ENCODE peak calls at places on chromosomes 11 and 22, in seven cellular contexts. One of them, this sample, is unnamed.
A peak's percentile ranks its signal among the peaks of the same experiment; 100 is the strongest.

GRCh38 chr11:79439893-79440450 is 858 bp downstream of the TENM4 start:
- DNase-seq in activated naive CD4-positive, alpha-beta T cell: no peak
- DNase-seq in choroid plexus epithelial cell: peak; percentile 16
- DNase-seq in caudate nucleus: peak; percentile 68
- DNase-seq in WTC11: peak; percentile 46
- DNase-seq in activated CD4-positive, alpha-beta T cell treated with anti-CD3 and anti-CD28 coated beads for 48 hours: no peak
- DNase-seq in PC-9: no peak
- DNase-seq in this sample: no peak

GRCh38 chr22:29380856-29381255 is 7.5 kb downstream of the AP1B1 start:
- DNase-seq in activated naive CD4-positive, alpha-beta T cell: no peak
- DNase-seq in choroid plexus epithelial cell: no peak
- DNase-seq in caudate nucleus: no peak
- DNase-seq in WTC11: no peak
- DNase-seq in activated CD4-positive, alpha-beta T cell treated with anti-CD3 and anti-CD28 coated beads for 48 hours: no peak
- DNase-seq in PC-9: no peak
- DNase-seq in this sample: no peak

GRCh38 chr11:103317118-103317517 is 207.9 kb downstream of the DYNC2H1 start:
- DNase-seq in activated naive CD4-positive, alpha-beta T cell: no peak
- DNase-seq in choroid plexus epithelial cell: peak; percentile 15
- DNase-seq in caudate nucleus: no peak
- DNase-seq in WTC11: no peak
- DNase-seq in activated CD4-positive, alpha-beta T cell treated with anti-CD3 and anti-CD28 coated beads for 48 hours: no peak
- DNase-seq in PC-9: no peak
- DNase-seq in this sample: peak; percentile 31

GRCh38 chr22:29706991-29707390 is 12.8 kb upstream of the CABP7 start:
- DNase-seq in activated naive CD4-positive, alpha-beta T cell: no peak
- DNase-seq in choroid plexus epithelial cell: no peak
- DNase-seq in caudate nucleus: no peak
- DNase-seq in WTC11: no peak
- DNase-seq in activated CD4-positive, alpha-beta T cell treated with anti-CD3 and anti-CD28 coated beads for 48 hours: no peak
- DNase-seq in PC-9: no peak
- DNase-seq in this sample: no peak

GRCh38 chr22:17063372-17064106 is 21.3 kb upstream of the IL17RA start:
- DNase-seq in activated naive CD4-positive, alpha-beta T cell: no peak
- DNase-seq in choroid plexus epithelial cell: peak; percentile 22
- DNase-seq in caudate nucleus: no peak
- DNase-seq in WTC11: no peak
- DNase-seq in activated CD4-positive, alpha-beta T cell treated with anti-CD3 and anti-CD28 coated beads for 48 hours: no peak
- DNase-seq in PC-9: no peak
- DNase-seq in this sample: peak; percentile 3

GRCh38 chr22:22604326-22605073 is 39.9 kb upstream of the GGTLC2 start:
- DNase-seq in activated naive CD4-positive, alpha-beta T cell: no peak
- DNase-seq in choroid plexus epithelial cell: no peak
- DNase-seq in caudate nucleus: no peak
- DNase-seq in WTC11: no peak
- DNase-seq in activated CD4-positive, alpha-beta T cell treated with anti-CD3 and anti-CD28 coated beads for 48 hours: no peak
- DNase-seq in PC-9: no peak
- DNase-seq in this sample: no peak

GRCh38 chr11:611001-611996 is 4.5 kb downstream of the IRF7 start:
- DNase-seq in activated naive CD4-positive, alpha-beta T cell: no peak
- DNase-seq in choroid plexus epithelial cell: no peak
- DNase-seq in caudate nucleus: no peak
- DNase-seq in WTC11: no peak
- DNase-seq in activated CD4-positive, alpha-beta T cell treated with anti-CD3 and anti-CD28 coated beads for 48 hours: peak; percentile 4
- DNase-seq in PC-9: no peak
- DNase-seq in this sample: no peak

GRCh38 chr11:103877221-103877620 is 159.2 kb upstream of the DDI1 start:
- DNase-seq in activated naive CD4-positive, alpha-beta T cell: no peak
- DNase-seq in choroid plexus epithelial cell: peak; percentile 53
- DNase-seq in caudate nucleus: no peak
- DNase-seq in WTC11: no peak
- DNase-seq in activated CD4-positive, alpha-beta T cell treated with anti-CD3 and anti-CD28 coated beads for 48 hours: no peak
- DNase-seq in PC-9: no peak
- DNase-seq in this sample: peak; percentile 46

GRCh38 chr11:11270236-11270775 is 82.7 kb downstream of the CSNK2A3 start:
- DNase-seq in activated naive CD4-positive, alpha-beta T cell: no peak
- DNase-seq in choroid plexus epithelial cell: no peak
- DNase-seq in caudate nucleus: no peak
- DNase-seq in WTC11: no peak
- DNase-seq in activated CD4-positive, alpha-beta T cell treated with anti-CD3 and anti-CD28 coated beads for 48 hours: no peak
- DNase-seq in PC-9: no peak
- DNase-seq in this sample: no peak

GRCh38 chr22:46025973-46026906 is 49.3 kb upstream of the WNT7B start:
- DNase-seq in activated naive CD4-positive, alpha-beta T cell: no peak
- DNase-seq in choroid plexus epithelial cell: no peak
- DNase-seq in caudate nucleus: no peak
- DNase-seq in WTC11: peak; percentile 9
- DNase-seq in activated CD4-positive, alpha-beta T cell treated with anti-CD3 and anti-CD28 coated beads for 48 hours: no peak
- DNase-seq in PC-9: no peak
- DNase-seq in this sample: no peak

GRCh38 chr11:47991266-47991830 is 11.0 kb downstream of the PTPRJ start:
- DNase-seq in activated naive CD4-positive, alpha-beta T cell: no peak
- DNase-seq in choroid plexus epithelial cell: no peak
- DNase-seq in caudate nucleus: no peak
- DNase-seq in WTC11: no peak
- DNase-seq in activated CD4-positive, alpha-beta T cell treated with anti-CD3 and anti-CD28 coated beads for 48 hours: no peak
- DNase-seq in PC-9: peak; percentile 70
- DNase-seq in this sample: no peak

GRCh38 chr22:37303821-37304274 is 21.5 kb downstream of the CYTH4 start:
- DNase-seq in activated naive CD4-positive, alpha-beta T cell: no peak
- DNase-seq in choroid plexus epithelial cell: peak; percentile 91
- DNase-seq in caudate nucleus: no peak
- DNase-seq in WTC11: no peak
- DNase-seq in activated CD4-positive, alpha-beta T cell treated with anti-CD3 and anti-CD28 coated beads for 48 hours: peak; percentile 85
- DNase-seq in PC-9: no peak
- DNase-seq in this sample: peak; percentile 90

GRCh38 chr11:16180868-16181267 is 175.5 kb downstream of the SOX6 start:
- DNase-seq in activated naive CD4-positive, alpha-beta T cell: no peak
- DNase-seq in choroid plexus epithelial cell: no peak
- DNase-seq in caudate nucleus: no peak
- DNase-seq in WTC11: no peak
- DNase-seq in activated CD4-positive, alpha-beta T cell treated with anti-CD3 and anti-CD28 coated beads for 48 hours: no peak
- DNase-seq in PC-9: no peak
- DNase-seq in this sample: no peak

GRCh38 chr11:112886707-112887370 is 74.4 kb upstream of the NCAM1 start:
- DNase-seq in activated naive CD4-positive, alpha-beta T cell: no peak
- DNase-seq in choroid plexus epithelial cell: no peak
- DNase-seq in caudate nucleus: no peak
- DNase-seq in WTC11: no peak
- DNase-seq in activated CD4-positive, alpha-beta T cell treated with anti-CD3 and anti-CD28 coated beads for 48 hours: no peak
- DNase-seq in PC-9: no peak
- DNase-seq in this sample: no peak

GRCh38 chr11:116614306-116615210 is 158.2 kb downstream of the BUD13 start:
- DNase-seq in activated naive CD4-positive, alpha-beta T cell: no peak
- DNase-seq in choroid plexus epithelial cell: no peak
- DNase-seq in caudate nucleus: no peak
- DNase-seq in WTC11: no peak
- DNase-seq in activated CD4-positive, alpha-beta T cell treated with anti-CD3 and anti-CD28 coated beads for 48 hours: no peak
- DNase-seq in PC-9: no peak
- DNase-seq in this sample: no peak

GRCh38 chr11:1113405-1114201 is 38.9 kb downstream of the MUC2 start:
- DNase-seq in activated naive CD4-positive, alpha-beta T cell: no peak
- DNase-seq in choroid plexus epithelial cell: no peak
- DNase-seq in caudate nucleus: no peak
- DNase-seq in WTC11: peak; percentile 23
- DNase-seq in activated CD4-positive, alpha-beta T cell treated with anti-CD3 and anti-CD28 coated beads for 48 hours: peak; percentile 13
- DNase-seq in PC-9: no peak
- DNase-seq in this sample: no peak

GRCh38 chr11:117818036-117818858 is 6.3 kb downstream of the FXYD2 start:
- DNase-seq in activated naive CD4-positive, alpha-beta T cell: no peak
- DNase-seq in choroid plexus epithelial cell: peak; percentile 72
- DNase-seq in caudate nucleus: no peak
- DNase-seq in WTC11: no peak
- DNase-seq in activated CD4-positive, alpha-beta T cell treated with anti-CD3 and anti-CD28 coated beads for 48 hours: peak; percentile 62
- DNase-seq in PC-9: no peak
- DNase-seq in this sample: peak; percentile 20

GRCh38 chr11:126838779-126839178 is 161.8 kb downstream of the KIRREL3 start:
- DNase-seq in activated naive CD4-positive, alpha-beta T cell: no peak
- DNase-seq in choroid plexus epithelial cell: no peak
- DNase-seq in caudate nucleus: no peak
- DNase-seq in WTC11: no peak
- DNase-seq in activated CD4-positive, alpha-beta T cell treated with anti-CD3 and anti-CD28 coated beads for 48 hours: no peak
- DNase-seq in PC-9: no peak
- DNase-seq in this sample: no peak

GRCh38 chr11:69014084-69014935 is 1.3 kb upstream of the MRGPRF start:
- DNase-seq in activated naive CD4-positive, alpha-beta T cell: no peak
- DNase-seq in choroid plexus epithelial cell: peak; percentile 34
- DNase-seq in caudate nucleus: no peak
- DNase-seq in WTC11: no peak
- DNase-seq in activated CD4-positive, alpha-beta T cell treated with anti-CD3 and anti-CD28 coated beads for 48 hours: no peak
- DNase-seq in PC-9: no peak
- DNase-seq in this sample: peak; percentile 50

GRCh38 chr11:64090811-64091516 is 55.2 kb downstream of the FLRT1 start:
- DNase-seq in activated naive CD4-positive, alpha-beta T cell: no peak
- DNase-seq in choroid plexus epithelial cell: peak; percentile 66
- DNase-seq in caudate nucleus: no peak
- DNase-seq in WTC11: peak; percentile 47
- DNase-seq in activated CD4-positive, alpha-beta T cell treated with anti-CD3 and anti-CD28 coated beads for 48 hours: no peak
- DNase-seq in PC-9: no peak
- DNase-seq in this sample: peak; percentile 51

GRCh38 chr11:126747315-126747714 is 253.3 kb downstream of the KIRREL3 start:
- DNase-seq in activated naive CD4-positive, alpha-beta T cell: no peak
- DNase-seq in choroid plexus epithelial cell: no peak
- DNase-seq in caudate nucleus: no peak
- DNase-seq in WTC11: no peak
- DNase-seq in activated CD4-positive, alpha-beta T cell treated with anti-CD3 and anti-CD28 coated beads for 48 hours: no peak
- DNase-seq in PC-9: no peak
- DNase-seq in this sample: no peak

GRCh38 chr22:17130199-17130598 is 9.0 kb upstream of the TMEM121B start:
- DNase-seq in activated naive CD4-positive, alpha-beta T cell: no peak
- DNase-seq in choroid plexus epithelial cell: no peak
- DNase-seq in caudate nucleus: no peak
- DNase-seq in WTC11: no peak
- DNase-seq in activated CD4-positive, alpha-beta T cell treated with anti-CD3 and anti-CD28 coated beads for 48 hours: no peak
- DNase-seq in PC-9: no peak
- DNase-seq in this sample: peak; percentile 10

GRCh38 chr11:124115782-124116616 is 749 bp downstream of the VWA5A start:
- DNase-seq in activated naive CD4-positive, alpha-beta T cell: no peak
- DNase-seq in choroid plexus epithelial cell: peak; percentile 17
- DNase-seq in caudate nucleus: no peak
- DNase-seq in WTC11: peak; percentile 39
- DNase-seq in activated CD4-positive, alpha-beta T cell treated with anti-CD3 and anti-CD28 coated beads for 48 hours: no peak
- DNase-seq in PC-9: no peak
- DNase-seq in this sample: no peak

GRCh38 chr11:57277845-57278720 is 41.0 kb upstream of the APLNR start:
- DNase-seq in activated naive CD4-positive, alpha-beta T cell: no peak
- DNase-seq in choroid plexus epithelial cell: peak; percentile 86
- DNase-seq in caudate nucleus: peak; percentile 16
- DNase-seq in WTC11: peak; percentile 83
- DNase-seq in activated CD4-positive, alpha-beta T cell treated with anti-CD3 and anti-CD28 coated beads for 48 hours: peak; percentile 58
- DNase-seq in PC-9: peak; percentile 78
- DNase-seq in this sample: peak; percentile 91

This sample was measured in EH.